ENCODE peak calls at places on chromosome 10, in eight cellular contexts. W is heart left ventricle, K is upper lobe of left lung, F is gastrocnemius medialis, V is ascending aorta, S is psoas muscle, G is epithelial cell of esophagus, I is left ventricle myocardium inferior. N is an unnamed sample.

GRCh38 chr10:12191715-12192114 is 4.0 kb downstream of the NUDT5 start:
- DNase-seq in W (no peak), K (no peak), F (no peak), V (no peak), S (no peak), G (no peak), I (no peak), N (peak; percentile 16)

GRCh38 chr10:34869128-34869836 is 54.2 kb upstream of the PARD3 start:
- DNase-seq in W (no peak), K (no peak), F (no peak), V (no peak), S (no peak), G (no peak), I (no peak), N (no peak)

GRCh38 chr10:58239561-58240169 is 28.0 kb downstream of the IPMK start:
- DNase-seq in W (no peak), K (no peak), F (no peak), V (no peak), S (no peak), G (peak; percentile 71), I (no peak), N (peak; percentile 66)

GRCh38 chr10:116669080-116669479 is 48.3 kb downstream of the PNLIPRP2 start:
- DNase-seq in W (no peak), K (no peak), F (no peak), V (no peak), S (no peak), G (peak; percentile 29), I (no peak), N (peak; percentile 42)

GRCh38 chr10:77357185-77357584 is 280.4 kb downstream of the KCNMA1 start:
- DNase-seq in W (no peak), K (no peak), F (no peak), V (no peak), S (no peak), G (no peak), I (no peak), N (no peak)

GRCh38 chr10:13709931-13710690 is 123.3 kb downstream of the PRPF18 start:
- DNase-seq in W (peak; percentile 66), K (no peak), F (no peak), V (no peak), S (no peak), G (no peak), I (peak; percentile 34), N (peak; percentile 49)

GRCh38 chr10:1168763-1169162 is 112.6 kb downstream of the WDR37 start:
- DNase-seq in W (no peak), K (no peak), F (no peak), V (no peak), S (no peak), G (no peak), I (no peak), N (no peak)

GRCh38 chr10:62916157-62916603 is 100.0 kb upstream of the EGR2 start:
- DNase-seq in W (no peak), K (no peak), F (no peak), V (no peak), S (no peak), G (peak; percentile 82), I (no peak), N (peak; percentile 96)

GRCh38 chr10:31134303-31134928 is 102.8 kb upstream of the ZNF438 start:
- DNase-seq in W (no peak), K (peak; percentile 43), F (no peak), V (no peak), S (no peak), G (peak; percentile 37), I (no peak), N (peak; percentile 56)

GRCh38 chr10:100359529-100360150 is 12.6 kb downstream of the SCD start:
- DNase-seq in W (no peak), K (no peak), F (no peak), V (no peak), S (no peak), G (no peak), I (no peak), N (no peak)

GRCh38 chr10:98469532-98469931 is 22.8 kb upstream of the HPS1 start:
- DNase-seq in W (no peak), K (no peak), F (no peak), V (no peak), S (no peak), G (no peak), I (no peak), N (peak; percentile 87)

GRCh38 chr10:49742683-49743463 is 19.2 kb downstream of the OGDHL start:
- DNase-seq in W (no peak), K (no peak), F (no peak), V (no peak), S (no peak), G (no peak), I (no peak), N (no peak)

GRCh38 chr10:88386204-88386877 is 196.8 kb downstream of the RNLS start:
- DNase-seq in W (no peak), K (no peak), F (no peak), V (no peak), S (no peak), G (peak; percentile 67), I (no peak), N (peak; percentile 20)

GRCh38 chr10:54703086-54703485 is 97.9 kb downstream of the PCDH15 start:
- DNase-seq in W (no peak), K (no peak), F (no peak), V (no peak), S (no peak), G (no peak), I (no peak), N (no peak)

GRCh38 chr10:133400624-133401424 is 6.9 kb downstream of the MTG1 start:
- DNase-seq in W (no peak), K (no peak), F (no peak), V (no peak), S (no peak), G (no peak), I (no peak), N (no peak)

GRCh38 chr10:77909755-77910375 is 16.7 kb downstream of the DLG5 start:
- DNase-seq in W (no peak), K (no peak), F (no peak), V (no peak), S (no peak), G (peak; percentile 26), I (no peak), N (peak; percentile 81)

GRCh38 chr10:133274751-133275682 is 1.7 kb downstream of the ADAM8 start:
- DNase-seq in W (no peak), K (peak; percentile 75), F (no peak), V (no peak), S (no peak), G (peak; percentile 90), I (no peak), N (no peak)

GRCh38 chr10:123154943-123155505 is 822 bp downstream of the BUB3 start:
- DNase-seq in W (no peak), K (peak; percentile 63), F (no peak), V (no peak), S (no peak), G (peak; percentile 66), I (no peak), N (peak; percentile 48)

DNA sequence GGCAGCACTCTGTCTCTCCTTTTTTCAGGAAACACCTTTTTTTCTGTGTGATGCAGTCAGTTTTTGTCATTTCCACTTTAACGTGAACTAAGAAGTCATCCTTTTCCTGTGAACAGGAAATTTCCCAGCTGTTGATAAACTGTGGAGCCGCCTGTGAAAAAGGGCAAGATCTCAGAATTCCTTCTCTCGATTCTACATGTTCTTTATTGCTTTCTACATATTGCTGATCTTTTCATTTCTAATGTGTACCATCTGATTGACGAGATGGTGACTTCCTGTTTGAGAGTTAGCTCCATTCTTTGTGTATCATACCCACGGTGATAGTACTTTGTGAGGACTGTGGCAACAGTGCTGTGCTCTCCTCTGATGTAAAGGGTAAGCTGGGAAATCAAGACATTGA is 50.4 kb downstream of the ADD3 start:
- DNase-seq in W (no peak), K (no peak), F (no peak), V (no peak), S (no peak), G (no peak), I (no peak), N (no peak)
- H3K4me3 ChIP-seq in W (no peak overlapping the region), K (no peak overlapping the region), F (no peak overlapping the region), V (no peak overlapping the region), S (no peak overlapping the region), G (no peak overlapping the region), I (peak overlapping the region; percentile 20), N (no peak overlapping the region)

DNA sequence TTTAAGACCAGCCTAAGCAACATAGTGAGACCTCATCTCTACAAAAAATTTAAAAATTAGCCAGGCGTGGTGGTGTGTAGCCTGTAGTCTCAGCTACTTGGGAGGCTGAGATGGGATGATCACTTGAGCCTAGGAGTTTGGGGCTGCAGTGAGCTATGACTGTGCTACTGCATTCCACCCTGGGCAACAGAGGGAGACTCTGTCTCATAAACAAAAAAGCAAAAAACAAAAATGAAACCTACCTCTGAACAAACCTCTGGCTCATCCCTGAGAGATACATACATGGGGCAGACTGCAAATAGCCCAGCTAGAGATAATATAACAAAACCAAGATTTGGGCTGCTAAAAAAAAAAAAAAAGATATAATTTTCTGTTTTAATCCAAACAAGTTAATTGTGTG is 19.5 kb downstream of the C10orf67 start:
- DNase-seq in W (no peak), K (no peak), F (no peak), V (no peak), S (no peak), G (peak; percentile 20), I (no peak), N (no peak)
- TF ChIP-seq CTCF in W (peak; percentile 21), K (no peak), F (no peak), V (no peak), S (no peak), G (peak; percentile 40), I (peak; percentile 50), N (no peak)

DNA sequence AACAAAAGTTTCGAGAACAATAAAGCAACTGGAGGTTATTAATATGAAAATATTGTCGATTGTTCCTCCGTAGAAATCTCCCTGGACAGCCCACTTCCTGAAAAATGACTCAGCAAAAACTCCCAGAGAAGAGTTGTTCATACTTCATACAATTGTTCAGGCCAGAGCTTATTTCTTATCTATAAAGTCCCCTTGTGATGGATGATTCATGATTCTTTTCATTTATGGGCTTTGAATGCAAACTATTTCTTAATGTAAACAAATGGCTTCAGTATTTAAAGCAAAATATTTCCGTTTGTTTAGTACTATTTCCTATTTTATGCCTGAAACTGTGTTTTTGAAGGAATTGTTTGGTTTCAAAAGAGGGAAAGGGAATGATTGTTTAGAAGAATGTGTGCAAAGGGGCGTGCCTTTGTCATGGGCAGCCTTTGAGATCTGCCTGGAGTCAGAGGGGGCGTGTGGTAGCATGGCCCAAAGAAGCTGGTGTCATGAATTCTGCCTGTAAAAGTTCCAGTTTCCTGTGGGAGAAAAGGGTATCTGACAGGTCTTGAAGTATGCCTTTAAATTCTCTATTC is 26.2 kb upstream of the EXOC6 start:
- DNase-seq in W (no peak), K (no peak), F (no peak), V (no peak), S (no peak), G (peak; percentile 78), I (no peak), N (peak; percentile 66)
- H3K4me3 ChIP-seq in W (no peak overlapping the region), K (no peak overlapping the region), F (no peak overlapping the region), V (no peak overlapping the region), S (no peak overlapping the region), G (no peak overlapping the region), I (no peak overlapping the region), N (no peak overlapping the region)

DNA sequence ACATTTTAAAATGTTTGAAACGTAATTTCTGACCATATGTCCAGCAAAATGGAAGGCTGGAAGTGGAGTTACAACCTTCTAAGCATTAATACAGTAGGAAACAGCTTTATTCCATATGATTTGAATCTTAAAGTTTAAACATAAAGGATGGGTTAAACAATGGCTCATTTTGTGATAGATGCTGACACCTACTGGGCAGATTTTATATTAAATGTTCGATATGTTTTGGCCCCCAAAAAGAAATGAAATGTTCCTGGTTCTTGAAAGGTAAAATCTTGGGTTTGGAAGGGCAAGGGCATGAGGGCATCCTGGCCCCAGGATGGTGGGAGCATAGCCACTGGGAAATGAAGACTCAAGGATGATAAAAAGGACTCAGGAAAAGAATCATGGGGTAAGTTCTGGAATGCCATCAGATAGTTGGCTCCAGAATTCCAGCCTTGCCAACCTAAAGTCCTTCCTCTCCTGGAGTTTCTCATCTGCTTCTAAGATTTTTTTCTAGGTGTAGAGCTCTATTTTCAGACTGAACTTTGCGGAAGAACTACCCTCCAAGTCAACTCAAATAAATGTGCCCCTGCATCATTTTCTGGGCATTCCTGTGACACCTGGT is 34.6 kb upstream of the SLC35G1 start:
- DNase-seq in W (no peak), K (no peak), F (no peak), V (no peak), S (no peak), G (peak; percentile 15), I (no peak), N (peak; percentile 25)
- TF ChIP-seq CTCF in W (peak; percentile 20), K (no peak), F (no peak), V (peak; percentile 8), S (peak; percentile 17), G (peak; percentile 21), I (peak; percentile 38), N (peak; percentile 34)